ENCODE peak calls at places on chromosomes 4 and X, in six cellular contexts. One of them, this sample, is unnamed.

GRCh38 chrX:101057095-101057714 is 5.3 kb upstream of the TRMT2B start:
- DNase-seq in naive thymus-derived CD4-positive, alpha-beta T cell: no peak
- DNase-seq in tibial nerve: no peak
- DNase-seq in CD4-positive, CD25-positive, alpha-beta regulatory T cell: no peak
- DNase-seq in upper lobe of right lung: no peak
- DNase-seq in psoas muscle: no peak
- DNase-seq in this sample: no peak

GRCh38 chr4:1543561-1543960 is 137.3 kb upstream of the NKX1-1 start:
- DNase-seq in naive thymus-derived CD4-positive, alpha-beta T cell: no peak
- DNase-seq in tibial nerve: no peak
- DNase-seq in CD4-positive, CD25-positive, alpha-beta regulatory T cell: no peak
- DNase-seq in upper lobe of right lung: no peak
- DNase-seq in psoas muscle: peak; percentile 47
- DNase-seq in this sample: no peak

GRCh38 chrX:95823796-95824195 is 860.8 kb upstream of the DIAPH2 start:
- DNase-seq in naive thymus-derived CD4-positive, alpha-beta T cell: no peak
- DNase-seq in tibial nerve: no peak
- DNase-seq in CD4-positive, CD25-positive, alpha-beta regulatory T cell: no peak
- DNase-seq in upper lobe of right lung: no peak
- DNase-seq in psoas muscle: no peak
- DNase-seq in this sample: no peak

GRCh38 chrX:6129751-6130150 is 98.9 kb downstream of the NLGN4X start:
- DNase-seq in naive thymus-derived CD4-positive, alpha-beta T cell: no peak
- DNase-seq in tibial nerve: no peak
- DNase-seq in CD4-positive, CD25-positive, alpha-beta regulatory T cell: no peak
- DNase-seq in upper lobe of right lung: no peak
- DNase-seq in psoas muscle: no peak
- DNase-seq in this sample: no peak

GRCh38 chr4:148795156-148795864 is 353.1 kb upstream of the NR3C2 start:
- DNase-seq in naive thymus-derived CD4-positive, alpha-beta T cell: no peak
- DNase-seq in tibial nerve: no peak
- DNase-seq in CD4-positive, CD25-positive, alpha-beta regulatory T cell: no peak
- DNase-seq in upper lobe of right lung: peak; percentile 66
- DNase-seq in psoas muscle: no peak
- DNase-seq in this sample: no peak

GRCh38 chrX:15505104-15505503 is 4.5 kb downstream of the BMX start:
- DNase-seq in naive thymus-derived CD4-positive, alpha-beta T cell: no peak
- DNase-seq in tibial nerve: no peak
- DNase-seq in CD4-positive, CD25-positive, alpha-beta regulatory T cell: no peak
- DNase-seq in upper lobe of right lung: no peak
- DNase-seq in psoas muscle: no peak
- DNase-seq in this sample: no peak

GRCh38 chr4:104524591-104524990 is 29.9 kb upstream of the CXXC4 start:
- DNase-seq in naive thymus-derived CD4-positive, alpha-beta T cell: no peak
- DNase-seq in tibial nerve: no peak
- DNase-seq in CD4-positive, CD25-positive, alpha-beta regulatory T cell: no peak
- DNase-seq in upper lobe of right lung: no peak
- DNase-seq in psoas muscle: no peak
- DNase-seq in this sample: no peak

GRCh38 chr4:186717556-186717955 is 6.1 kb downstream of the FAT1 start:
- DNase-seq in naive thymus-derived CD4-positive, alpha-beta T cell: no peak
- DNase-seq in tibial nerve: no peak
- DNase-seq in CD4-positive, CD25-positive, alpha-beta regulatory T cell: no peak
- DNase-seq in upper lobe of right lung: no peak
- DNase-seq in psoas muscle: no peak
- DNase-seq in this sample: no peak

GRCh38 chr4:165580379-165580905 is 201.6 kb downstream of the CPE start:
- DNase-seq in naive thymus-derived CD4-positive, alpha-beta T cell: no peak
- DNase-seq in tibial nerve: no peak
- DNase-seq in CD4-positive, CD25-positive, alpha-beta regulatory T cell: no peak
- DNase-seq in upper lobe of right lung: no peak
- DNase-seq in psoas muscle: no peak
- DNase-seq in this sample: no peak

GRCh38 chr4:39846135-39846534 is 131.6 kb downstream of the PDS5A start:
- DNase-seq in naive thymus-derived CD4-positive, alpha-beta T cell: no peak
- DNase-seq in tibial nerve: no peak
- DNase-seq in CD4-positive, CD25-positive, alpha-beta regulatory T cell: no peak
- DNase-seq in upper lobe of right lung: no peak
- DNase-seq in psoas muscle: peak; percentile 58
- DNase-seq in this sample: no peak

GRCh38 chr4:139794158-139794954 is 128.7 kb downstream of the MGST2 start:
- DNase-seq in naive thymus-derived CD4-positive, alpha-beta T cell: no peak
- DNase-seq in tibial nerve: peak; percentile 26
- DNase-seq in CD4-positive, CD25-positive, alpha-beta regulatory T cell: no peak
- DNase-seq in upper lobe of right lung: no peak
- DNase-seq in psoas muscle: no peak
- DNase-seq in this sample: no peak

GRCh38 chr4:130573742-130574141 is 1477.8 kb downstream of the C4orf33 start:
- DNase-seq in naive thymus-derived CD4-positive, alpha-beta T cell: no peak
- DNase-seq in tibial nerve: no peak
- DNase-seq in CD4-positive, CD25-positive, alpha-beta regulatory T cell: no peak
- DNase-seq in upper lobe of right lung: no peak
- DNase-seq in psoas muscle: no peak
- DNase-seq in this sample: no peak

GRCh38 chr4:88315460-88316017 is 31.2 kb upstream of the PPM1K start:
- DNase-seq in naive thymus-derived CD4-positive, alpha-beta T cell: no peak
- DNase-seq in tibial nerve: no peak
- DNase-seq in CD4-positive, CD25-positive, alpha-beta regulatory T cell: no peak
- DNase-seq in upper lobe of right lung: no peak
- DNase-seq in psoas muscle: no peak
- DNase-seq in this sample: no peak

GRCh38 chr4:88320780-88321373 is 36.5 kb upstream of the PPM1K start:
- DNase-seq in naive thymus-derived CD4-positive, alpha-beta T cell: no peak
- DNase-seq in tibial nerve: peak; percentile 6
- DNase-seq in CD4-positive, CD25-positive, alpha-beta regulatory T cell: peak; percentile 17
- DNase-seq in upper lobe of right lung: peak; percentile 63
- DNase-seq in psoas muscle: no peak
- DNase-seq in this sample: no peak

GRCh38 chr4:88318751-88319350 is 34.5 kb upstream of the PPM1K start:
- DNase-seq in naive thymus-derived CD4-positive, alpha-beta T cell: no peak
- DNase-seq in tibial nerve: no peak
- DNase-seq in CD4-positive, CD25-positive, alpha-beta regulatory T cell: no peak
- DNase-seq in upper lobe of right lung: no peak
- DNase-seq in psoas muscle: no peak
- DNase-seq in this sample: no peak

DNA sequence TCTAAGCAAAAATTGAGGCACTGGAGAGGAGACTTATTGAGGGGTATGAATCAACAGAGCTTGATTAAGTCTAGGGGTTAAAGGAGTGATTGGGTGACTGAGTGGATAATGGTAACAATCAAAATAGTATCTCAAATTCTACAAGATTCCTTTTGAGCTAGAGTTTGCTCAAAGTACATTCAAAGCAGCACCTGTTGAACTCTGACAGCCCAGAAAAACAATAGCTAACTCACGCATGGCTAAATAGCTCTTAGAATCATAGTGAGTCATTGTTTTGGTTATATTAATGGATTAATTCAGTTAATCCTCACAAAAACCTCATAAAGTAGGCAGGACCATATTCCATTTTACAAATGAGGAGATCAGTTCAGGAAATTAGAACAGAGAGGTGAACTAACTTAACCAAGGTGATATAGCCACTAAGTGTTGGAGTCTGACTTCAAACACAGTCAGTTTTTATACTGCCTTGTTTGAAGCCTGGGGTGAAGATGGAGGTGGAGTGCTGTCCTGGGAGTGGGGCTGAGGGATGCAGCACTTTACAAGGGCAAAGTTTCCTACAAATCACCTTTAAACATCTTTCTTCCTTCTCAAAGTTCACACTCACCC is 35.9 kb upstream of the PPM1K start:
- DNase-seq in naive thymus-derived CD4-positive, alpha-beta T cell: peak; percentile 38
- DNase-seq in tibial nerve: no peak
- DNase-seq in CD4-positive, CD25-positive, alpha-beta regulatory T cell: peak; percentile 8
- DNase-seq in upper lobe of right lung: no peak
- DNase-seq in psoas muscle: no peak
- DNase-seq in this sample: no peak
- H3K4me3 ChIP-seq in naive thymus-derived CD4-positive, alpha-beta T cell: peak overlapping the region; percentile 18
- H3K4me3 ChIP-seq in tibial nerve: no peak overlapping the region
- H3K4me3 ChIP-seq in CD4-positive, CD25-positive, alpha-beta regulatory T cell: peak overlapping the region; percentile 55
- H3K4me3 ChIP-seq in upper lobe of right lung: no peak overlapping the region
- H3K4me3 ChIP-seq in psoas muscle: no peak overlapping the region
- H3K4me3 ChIP-seq in this sample: peak overlapping the region; percentile 37

GRCh38 chr4:120754590-120754989 is 167.9 kb downstream of the PRDM5 start:
- DNase-seq in naive thymus-derived CD4-positive, alpha-beta T cell: no peak
- DNase-seq in tibial nerve: no peak
- DNase-seq in CD4-positive, CD25-positive, alpha-beta regulatory T cell: no peak
- DNase-seq in upper lobe of right lung: no peak
- DNase-seq in psoas muscle: no peak
- DNase-seq in this sample: no peak

GRCh38 chr4:120750152-120750525 is 172.4 kb downstream of the PRDM5 start:
- DNase-seq in naive thymus-derived CD4-positive, alpha-beta T cell: no peak
- DNase-seq in tibial nerve: no peak
- DNase-seq in CD4-positive, CD25-positive, alpha-beta regulatory T cell: no peak
- DNase-seq in upper lobe of right lung: no peak
- DNase-seq in psoas muscle: no peak
- DNase-seq in this sample: no peak

GRCh38 chr4:120753854-120754253 is 168.7 kb downstream of the PRDM5 start:
- DNase-seq in naive thymus-derived CD4-positive, alpha-beta T cell: no peak
- DNase-seq in tibial nerve: no peak
- DNase-seq in CD4-positive, CD25-positive, alpha-beta regulatory T cell: no peak
- DNase-seq in upper lobe of right lung: no peak
- DNase-seq in psoas muscle: no peak
- DNase-seq in this sample: no peak

GRCh38 chr4:120749445-120750151 is 172.9 kb downstream of the PRDM5 start:
- DNase-seq in naive thymus-derived CD4-positive, alpha-beta T cell: no peak
- DNase-seq in tibial nerve: no peak
- DNase-seq in CD4-positive, CD25-positive, alpha-beta regulatory T cell: no peak
- DNase-seq in upper lobe of right lung: no peak
- DNase-seq in psoas muscle: no peak
- DNase-seq in this sample: no peak
- H3K4me1 ChIP-seq in naive thymus-derived CD4-positive, alpha-beta T cell: no peaks in the 10 kb centered on the region
- H3K4me1 ChIP-seq in tibial nerve: no peaks in the 10 kb centered on the region
- H3K4me1 ChIP-seq in CD4-positive, CD25-positive, alpha-beta regulatory T cell: no peaks in the 10 kb centered on the region
- H3K4me1 ChIP-seq in upper lobe of right lung: no peaks in the 10 kb centered on the region
- H3K4me1 ChIP-seq in psoas muscle: no peaks in the 10 kb centered on the region
- H3K4me1 ChIP-seq in this sample: no peaks in the 10 kb centered on the region

DNA sequence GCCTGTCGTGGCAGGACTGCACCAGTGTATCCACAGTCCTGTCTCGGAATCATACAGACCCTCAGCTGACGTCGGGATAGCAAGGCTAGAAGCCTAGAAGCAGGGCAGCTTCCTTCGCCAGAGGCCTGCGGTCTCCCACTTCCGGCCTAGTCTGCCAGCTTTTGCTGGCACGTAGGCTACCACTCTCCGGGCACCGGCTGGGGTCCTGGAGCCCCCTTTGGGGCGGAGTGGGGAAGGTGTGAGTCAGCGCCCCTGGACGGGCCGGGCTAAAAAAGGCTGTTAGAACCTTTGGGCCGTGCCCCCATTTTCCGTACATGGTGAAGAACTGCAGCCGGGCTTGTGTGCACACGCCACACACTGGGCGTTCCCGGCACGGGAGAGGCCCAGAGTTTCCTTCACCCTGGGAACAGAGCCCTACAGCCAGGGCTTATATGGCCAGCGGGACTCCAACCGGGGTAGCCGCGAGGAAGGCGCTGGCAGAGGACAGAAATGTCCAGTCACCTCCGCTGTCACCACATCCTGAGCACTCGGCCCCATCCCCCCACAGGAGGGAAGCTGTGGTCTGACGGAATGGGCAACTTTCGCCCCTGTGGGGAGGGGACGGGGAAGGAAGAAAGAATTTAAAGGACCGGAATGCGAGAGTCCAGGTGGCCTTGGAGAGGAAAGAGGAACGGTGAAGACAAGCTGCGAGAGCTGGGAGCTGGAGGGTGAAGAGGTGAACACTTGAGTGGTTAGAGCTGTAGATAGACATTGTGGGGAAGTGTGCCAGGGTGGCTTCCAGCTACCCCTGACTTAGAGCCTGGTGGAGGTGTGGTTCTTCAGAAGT is 4.6 kb downstream of the MAGIX start:
- DNase-seq in naive thymus-derived CD4-positive, alpha-beta T cell: peak; percentile 64
- DNase-seq in tibial nerve: peak; percentile 47
- DNase-seq in CD4-positive, CD25-positive, alpha-beta regulatory T cell: peak; percentile 52
- DNase-seq in upper lobe of right lung: peak; percentile 82
- DNase-seq in psoas muscle: peak; percentile 85
- DNase-seq in this sample: peak; percentile 68
- H3K4me3 ChIP-seq in naive thymus-derived CD4-positive, alpha-beta T cell: peak overlapping the region; percentile 59
- H3K4me3 ChIP-seq in tibial nerve: peak overlapping the region; percentile 50
- H3K4me3 ChIP-seq in CD4-positive, CD25-positive, alpha-beta regulatory T cell: peak overlapping the region; percentile 74
- H3K4me3 ChIP-seq in upper lobe of right lung: peak overlapping the region; percentile 40
- H3K4me3 ChIP-seq in psoas muscle: peak overlapping the region; percentile 67
- H3K4me3 ChIP-seq in this sample: peak overlapping the region; percentile 50

DNA sequence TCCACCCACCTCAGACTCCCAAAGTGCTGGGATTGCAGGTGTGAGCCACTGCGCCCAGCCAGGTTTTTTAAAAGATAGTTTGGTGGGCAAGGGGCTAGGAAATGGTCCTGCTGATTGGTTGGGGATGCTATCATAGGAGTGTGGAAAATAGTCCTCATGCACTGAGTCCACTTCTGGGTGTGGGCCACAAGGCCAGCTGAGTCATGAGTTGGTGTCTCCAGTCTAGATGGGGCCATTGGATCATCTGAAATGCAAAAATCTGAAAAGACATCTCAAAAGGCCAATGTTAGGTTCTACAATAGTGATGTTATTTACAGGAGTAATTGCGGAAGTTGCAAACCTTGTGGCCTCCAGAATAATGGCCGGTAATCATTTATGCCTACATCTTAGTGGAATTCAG is 221.1 kb downstream of the ZNF674 start:
- DNase-seq in naive thymus-derived CD4-positive, alpha-beta T cell: no peak
- DNase-seq in tibial nerve: no peak
- DNase-seq in CD4-positive, CD25-positive, alpha-beta regulatory T cell: no peak
- DNase-seq in upper lobe of right lung: no peak
- DNase-seq in psoas muscle: no peak
- DNase-seq in this sample: no peak
- H3K4me1 ChIP-seq in naive thymus-derived CD4-positive, alpha-beta T cell: peaks cover 22% of the 10 kb centered on the region
- H3K4me1 ChIP-seq in tibial nerve: no peaks in the 10 kb centered on the region
- H3K4me1 ChIP-seq in CD4-positive, CD25-positive, alpha-beta regulatory T cell: peaks cover 9% of the 10 kb centered on the region
- H3K4me1 ChIP-seq in upper lobe of right lung: no peaks in the 10 kb centered on the region
- H3K4me1 ChIP-seq in psoas muscle: no peaks in the 10 kb centered on the region
- H3K4me1 ChIP-seq in this sample: peaks cover 11% of the 10 kb centered on the region

GRCh38 chr4:4590496-4590895 is 48.6 kb upstream of the STX18 start:
- DNase-seq in naive thymus-derived CD4-positive, alpha-beta T cell: no peak
- DNase-seq in tibial nerve: no peak
- DNase-seq in CD4-positive, CD25-positive, alpha-beta regulatory T cell: no peak
- DNase-seq in upper lobe of right lung: no peak
- DNase-seq in psoas muscle: no peak
- DNase-seq in this sample: no peak
- H3K4me3 ChIP-seq in naive thymus-derived CD4-positive, alpha-beta T cell: no peak overlapping the region
- H3K4me3 ChIP-seq in tibial nerve: no peak overlapping the region
- H3K4me3 ChIP-seq in CD4-positive, CD25-positive, alpha-beta regulatory T cell: no peak overlapping the region
- H3K4me3 ChIP-seq in upper lobe of right lung: no peak overlapping the region
- H3K4me3 ChIP-seq in psoas muscle: no peak overlapping the region
- H3K4me3 ChIP-seq in this sample: no peak overlapping the region

DNA sequence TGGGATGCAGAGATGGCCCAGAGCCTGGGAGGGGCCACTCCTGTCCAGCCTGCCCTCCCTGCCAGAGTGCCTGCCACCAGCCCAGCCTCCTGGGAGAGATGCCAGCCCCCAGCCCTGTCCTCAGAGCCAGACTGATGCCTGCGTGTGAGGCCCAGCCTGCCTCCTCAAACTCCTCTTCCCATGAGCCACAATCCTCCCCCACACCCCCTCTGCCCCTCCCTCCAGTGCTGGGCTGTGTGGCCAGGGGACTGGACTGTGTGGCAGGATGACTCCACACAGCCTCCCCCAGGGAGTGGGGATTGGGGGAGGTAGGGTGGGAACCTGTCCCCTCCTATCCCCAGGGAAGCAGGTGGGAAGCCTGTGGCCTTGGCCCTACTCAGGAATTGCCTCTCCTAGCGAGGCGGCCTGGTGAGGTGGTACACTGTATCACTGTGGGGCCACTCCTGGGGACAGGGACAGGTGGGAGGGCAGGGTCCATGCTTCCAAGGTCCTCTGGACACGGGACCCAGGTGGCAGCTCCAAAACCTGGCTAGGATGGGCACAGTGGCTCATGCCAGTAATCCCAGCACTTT is 4.3 kb upstream of the SH3BP2 start:
- DNase-seq in naive thymus-derived CD4-positive, alpha-beta T cell: no peak
- DNase-seq in tibial nerve: no peak
- DNase-seq in CD4-positive, CD25-positive, alpha-beta regulatory T cell: no peak
- DNase-seq in upper lobe of right lung: peak; percentile 62
- DNase-seq in psoas muscle: peak; percentile 77
- DNase-seq in this sample: no peak
- H3K4me1 ChIP-seq in naive thymus-derived CD4-positive, alpha-beta T cell: peaks cover 31% of the 10 kb centered on the region
- H3K4me1 ChIP-seq in tibial nerve: peaks cover 19% of the 10 kb centered on the region
- H3K4me1 ChIP-seq in CD4-positive, CD25-positive, alpha-beta regulatory T cell: peaks cover 39% of the 10 kb centered on the region
- H3K4me1 ChIP-seq in upper lobe of right lung: peaks cover 29% of the 10 kb centered on the region
- H3K4me1 ChIP-seq in psoas muscle: peaks cover 21% of the 10 kb centered on the region
- H3K4me1 ChIP-seq in this sample: peaks cover 38% of the 10 kb centered on the region